ENCODE peak calls at places on chromosome 16, in seven cellular contexts. M is HCT116, L is lower lobe of right lung, S is heart right ventricle, O is body of pancreas, X is psoas muscle, Y is upper lobe of right lung. T is an unnamed sample. For H3K9me3, the result is how much of the 10 kb centered on the place peaks cover.

GRCh38 chr16:23564964-23565363 is 7.4 kb downstream of the UBFD1 start:
- ATAC-seq in M (no peak), L (no peak), S (peak), O (peak), X (peak), Y (no peak), T (no peak)

GRCh38 chr16:22070361-22071351 is 21.7 kb upstream of the VWA3A start:
- ATAC-seq in M (no peak), L (no peak), S (no peak), O (peak), X (no peak), Y (no peak), T (no peak)

GRCh38 chr16:81600275-81600674 is 155.7 kb downstream of the CMIP start:
- ATAC-seq in M (peak), L (peak), S (no peak), O (peak), X (no peak), Y (peak), T (no peak)

GRCh38 chr16:50996166-50996565 is 154.9 kb downstream of the SALL1 start:
- ATAC-seq in M (no peak), L (no peak), S (no peak), O (no peak), X (no peak), Y (no peak), T (no peak)

GRCh38 chr16:85049864-85050263 is 22.3 kb downstream of the KIAA0513 start:
- ATAC-seq in M (no peak), L (no peak), S (no peak), O (no peak), X (no peak), Y (no peak), T (no peak)

GRCh38 chr16:68636818-68637217 is 8.3 kb upstream of the CDH3 start:
- ATAC-seq in M (peak), L (no peak), S (no peak), O (no peak), X (no peak), Y (no peak), T (no peak)

GRCh38 chr16:49543315-49543946 is 169.8 kb downstream of the C16orf78 start:
- ATAC-seq in M (no peak), L (no peak), S (no peak), O (no peak), X (peak), Y (no peak), T (no peak)

GRCh38 chr16:11224894-11225676 is 30.9 kb downstream of the SOCS1 start:
- ATAC-seq in M (no peak), L (peak), S (peak), O (no peak), X (no peak), Y (peak), T (no peak)

GRCh38 chr16:2811703-2812471 is 5.2 kb upstream of the PRSS21 start:
- ATAC-seq in M (peak), L (no peak), S (no peak), O (no peak), X (no peak), Y (no peak), T (no peak)

GRCh38 chr16:35391328-35391727 is 1931.9 kb downstream of the TP53TG3F start:
- ATAC-seq in M (no peak), L (peak), S (no peak), O (no peak), X (no peak), Y (peak), T (no peak)

GRCh38 chr16:84277244-84277823 is 17.3 kb upstream of the WFDC1 start:
- ATAC-seq in M (peak), L (peak), S (no peak), O (peak), X (no peak), Y (peak), T (peak)

GRCh38 chr16:49556252-49557069 is 182.9 kb downstream of the C16orf78 start:
- ATAC-seq in M (peak), L (no peak), S (no peak), O (no peak), X (peak), Y (no peak), T (no peak)

GRCh38 chr16:83768976-83769375 is 38.8 kb upstream of the HSBP1 start:
- ATAC-seq in M (no peak), L (no peak), S (peak), O (no peak), X (no peak), Y (no peak), T (no peak)

GRCh38 chr16:82150569-82150968 is 19.5 kb downstream of the MPHOSPH6 start:
- ATAC-seq in M (no peak), L (no peak), S (no peak), O (no peak), X (no peak), Y (no peak), T (no peak)

GRCh38 chr16:74830646-74831045 is 56.0 kb upstream of the FA2H start:
- ATAC-seq in M (no peak), L (no peak), S (no peak), O (no peak), X (no peak), Y (no peak), T (no peak)

GRCh38 chr16:81513204-81514040 is 68.8 kb downstream of the CMIP start:
- ATAC-seq in M (peak), L (peak), S (peak), O (peak), X (peak), Y (peak), T (peak)

GRCh38 chr16:15526731-15527130 is 92.3 kb downstream of the BMERB1 start:
- ATAC-seq in M (no peak), L (no peak), S (no peak), O (no peak), X (no peak), Y (no peak), T (no peak)

GRCh38 chr16:6749714-6750113 is 582.9 kb upstream of the RBFOX1 start:
- ATAC-seq in M (no peak), L (no peak), S (no peak), O (no peak), X (no peak), Y (no peak), T (no peak)

GRCh38 chr16:85544668-85545067 is 68.5 kb upstream of the GSE1 start:
- ATAC-seq in M (no peak), L (no peak), S (no peak), O (no peak), X (no peak), Y (no peak), T (no peak)

GRCh38 chr16:27367463-27368357 is 34.3 kb upstream of the IL21R start:
- ATAC-seq in M (peak), L (peak), S (peak), O (peak), X (peak), Y (peak), T (peak)

GRCh38 chr16:57999366-57999970 is 1.0 kb downstream of the ZNF319 start:
- ATAC-seq in M (no peak), L (no peak), S (no peak), O (no peak), X (no peak), Y (no peak), T (no peak)

GRCh38 chr16:75931043-75931442 is 204.8 kb upstream of the CPHXL start:
- ATAC-seq in M (no peak), L (no peak), S (no peak), O (no peak), X (no peak), Y (no peak), T (no peak)

GRCh38 chr16:58506241-58507194 is 6.6 kb downstream of the NDRG4 start:
- ATAC-seq in M (no peak), L (no peak), S (no peak), O (no peak), X (no peak), Y (no peak), T (no peak)

GRCh38 chr16:23290189-23291062 is 11.7 kb upstream of the SCNN1B start:
- ATAC-seq in M (no peak), L (peak), S (no peak), O (no peak), X (no peak), Y (peak), T (no peak)

GRCh38 chr16:11743308-11744074 is 834 bp upstream of the TXNDC11 start:
- ATAC-seq in M (peak), L (peak), S (no peak), O (no peak), X (peak), Y (peak), T (peak)

GRCh38 chr16:52496051-52496876 is 50.7 kb downstream of the TOX3 start:
- ATAC-seq in M (no peak), L (no peak), S (no peak), O (peak), X (no peak), Y (no peak), T (no peak)

GRCh38 chr16:85190572-85190971 is 78.3 kb upstream of the CIBAR2 start:
- ATAC-seq in M (no peak), L (no peak), S (no peak), O (no peak), X (no peak), Y (no peak), T (no peak)

GRCh38 chr16:50924759-50925545 is 183.1 kb downstream of the CYLD start:
- ATAC-seq in M (no peak), L (no peak), S (no peak), O (no peak), X (no peak), Y (no peak), T (no peak)

GRCh38 chr16:82884320-82884898 is 257.6 kb downstream of the CDH13 start:
- ATAC-seq in M (no peak), L (no peak), S (no peak), O (no peak), X (no peak), Y (no peak), T (no peak)

GRCh38 chr16:72956124-72957064 is 91.5 kb downstream of the ZFHX3 start:
- ATAC-seq in M (no peak), L (no peak), S (no peak), O (no peak), X (no peak), Y (no peak), T (no peak)

GRCh38 chr16:28886945-28887344 is 8.7 kb downstream of the ATP2A1 start:
- ATAC-seq in M (no peak), L (no peak), S (no peak), O (no peak), X (no peak), Y (no peak), T (no peak)

GRCh38 chr16:22353933-22354541 is 20.4 kb downstream of the CDR2 start:
- ATAC-seq in M (peak), L (no peak), S (no peak), O (peak), X (no peak), Y (no peak), T (no peak)

GRCh38 chr16:27445502-27446175 is 43.7 kb downstream of the IL21R start:
- ATAC-seq in M (no peak), L (no peak), S (no peak), O (no peak), X (no peak), Y (no peak), T (no peak)

GRCh38 chr16:87515475-87516330 is 22.9 kb upstream of the ZCCHC14 start:
- ATAC-seq in M (no peak), L (no peak), S (no peak), O (no peak), X (no peak), Y (no peak), T (no peak)

GRCh38 chr16:4928227-4928626 is 8.7 kb downstream of the PPL start:
- ATAC-seq in M (no peak), L (no peak), S (no peak), O (no peak), X (no peak), Y (no peak), T (no peak)

GRCh38 chr16:13970708-13971422 is 50.9 kb downstream of the ERCC4 start:
- ATAC-seq in M (no peak), L (no peak), S (no peak), O (no peak), X (no peak), Y (no peak), T (no peak)

GRCh38 chr16:17131351-17131750 is 339.4 kb downstream of the XYLT1 start:
- ATAC-seq in M (no peak), L (no peak), S (no peak), O (no peak), X (no peak), Y (no peak), T (no peak)

GRCh38 chr16:87896924-87897562 is 27.7 kb upstream of the SLC7A5 start:
- ATAC-seq in M (no peak), L (no peak), S (no peak), O (no peak), X (no peak), Y (no peak), T (no peak)

GRCh38 chr16:16138034-16138635 is 85.2 kb downstream of the ABCC6 start:
- ATAC-seq in M (no peak), L (no peak), S (no peak), O (no peak), X (no peak), Y (no peak), T (no peak)

DNA sequence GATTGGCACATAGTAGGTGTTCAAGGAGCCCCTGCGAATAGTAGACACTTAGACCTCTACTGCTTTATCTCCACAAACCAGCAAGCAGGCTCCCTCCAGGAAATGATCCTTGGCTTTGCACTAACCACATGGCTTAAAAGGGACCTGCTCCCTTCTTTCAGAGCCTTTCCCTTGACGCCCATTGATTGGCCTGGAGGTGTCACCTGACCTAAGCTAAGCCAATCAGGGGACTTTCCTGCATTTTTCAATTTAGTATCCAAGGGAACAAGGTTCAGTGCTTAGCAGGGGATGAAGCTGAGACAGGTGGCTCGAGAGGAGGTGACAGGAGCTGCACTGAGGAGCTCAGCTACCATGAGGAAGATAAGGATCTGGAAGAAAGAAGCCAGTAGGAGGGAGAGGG is 52.8 kb downstream of the CLEC19A start:
- ATAC-seq in M (peak), L (no peak), S (no peak), O (no peak), X (no peak), Y (peak), T (no peak)
- TF ChIP-seq CTCF in M (no peak), L (no peak), S (no peak), O (no peak), X (no peak), Y (no peak), T (no peak)

GRCh38 chr16:62615526-62615925 is 579.3 kb upstream of the CDH8 start:
- ATAC-seq in M (no peak), L (no peak), S (no peak), O (no peak), X (no peak), Y (no peak), T (no peak)

GRCh38 chr16:62625291-62625690 is 589.1 kb upstream of the CDH8 start:
- ATAC-seq in M (no peak), L (no peak), S (no peak), O (no peak), X (no peak), Y (no peak), T (no peak)

DNA sequence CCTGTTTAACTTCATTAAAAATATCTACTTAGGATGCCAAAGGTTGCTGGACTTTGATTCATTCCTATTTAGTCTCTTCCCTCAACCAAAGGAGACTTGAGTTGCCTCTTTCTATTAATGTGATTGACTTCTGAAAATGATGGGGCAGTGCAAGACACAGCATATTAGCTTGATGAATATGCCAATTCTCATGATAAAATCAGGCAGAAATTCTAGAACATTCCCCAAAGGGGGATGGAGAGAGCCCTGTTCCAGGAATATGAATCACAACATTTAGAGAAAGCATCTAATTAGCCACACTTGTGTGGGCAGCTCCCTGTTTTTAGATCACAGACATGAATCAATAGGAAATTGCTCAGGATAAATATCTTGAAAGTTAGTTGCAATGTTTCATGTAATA is 584.0 kb upstream of the CDH8 start:
- ATAC-seq in M (no peak), L (no peak), S (no peak), O (no peak), X (no peak), Y (no peak), T (no peak)
- H3K9me3 ChIP-seq in M (under half), L (under half), S (under half), O (under half), X (under half), Y (under half), T (under half)

GRCh38 chr16:89442588-89442987 is 47.8 kb downstream of the ANKRD11 start:
- ATAC-seq in M (peak), L (peak), S (peak), O (no peak), X (peak), Y (peak), T (peak)
- H3K4me3 ChIP-seq in M (no peak), L (no peak), S (no peak), O (no peak), X (peak), Y (no peak), T (no peak)

GRCh38 chr16:66549284-66550131 is at the start of gene TK2:
- ATAC-seq in M (peak), L (peak), S (peak), O (peak), X (peak), Y (peak), T (peak)
- TF ChIP-seq CTCF in M (peak), L (peak), S (no peak), O (no peak), X (peak), Y (peak), T (peak)

DNA sequence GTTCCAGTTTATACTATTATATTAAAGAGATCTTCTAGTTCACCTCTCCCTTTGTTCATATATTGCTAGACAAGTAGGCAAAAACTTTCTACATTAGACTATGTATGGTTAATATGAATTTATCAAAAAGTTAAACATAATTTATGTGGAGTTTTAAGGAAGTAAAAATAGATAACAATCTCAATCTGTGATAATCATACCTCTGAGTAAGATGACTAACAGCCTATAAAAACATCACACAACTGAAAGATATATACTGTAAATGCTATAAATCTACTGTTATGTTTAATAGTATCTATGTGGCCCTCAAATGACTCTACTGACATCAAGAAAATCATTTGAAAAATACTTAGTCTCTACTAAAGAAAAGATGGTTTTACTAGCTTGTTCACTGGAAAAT is 37.1 kb downstream of the AP1G1 start:
- ATAC-seq in M (no peak), L (no peak), S (no peak), O (no peak), X (no peak), Y (no peak), T (no peak)
- H3K9me3 ChIP-seq in M (under half), L (under half), S (under half), O (under half), X (under half), Y (under half), T (under half)

DNA sequence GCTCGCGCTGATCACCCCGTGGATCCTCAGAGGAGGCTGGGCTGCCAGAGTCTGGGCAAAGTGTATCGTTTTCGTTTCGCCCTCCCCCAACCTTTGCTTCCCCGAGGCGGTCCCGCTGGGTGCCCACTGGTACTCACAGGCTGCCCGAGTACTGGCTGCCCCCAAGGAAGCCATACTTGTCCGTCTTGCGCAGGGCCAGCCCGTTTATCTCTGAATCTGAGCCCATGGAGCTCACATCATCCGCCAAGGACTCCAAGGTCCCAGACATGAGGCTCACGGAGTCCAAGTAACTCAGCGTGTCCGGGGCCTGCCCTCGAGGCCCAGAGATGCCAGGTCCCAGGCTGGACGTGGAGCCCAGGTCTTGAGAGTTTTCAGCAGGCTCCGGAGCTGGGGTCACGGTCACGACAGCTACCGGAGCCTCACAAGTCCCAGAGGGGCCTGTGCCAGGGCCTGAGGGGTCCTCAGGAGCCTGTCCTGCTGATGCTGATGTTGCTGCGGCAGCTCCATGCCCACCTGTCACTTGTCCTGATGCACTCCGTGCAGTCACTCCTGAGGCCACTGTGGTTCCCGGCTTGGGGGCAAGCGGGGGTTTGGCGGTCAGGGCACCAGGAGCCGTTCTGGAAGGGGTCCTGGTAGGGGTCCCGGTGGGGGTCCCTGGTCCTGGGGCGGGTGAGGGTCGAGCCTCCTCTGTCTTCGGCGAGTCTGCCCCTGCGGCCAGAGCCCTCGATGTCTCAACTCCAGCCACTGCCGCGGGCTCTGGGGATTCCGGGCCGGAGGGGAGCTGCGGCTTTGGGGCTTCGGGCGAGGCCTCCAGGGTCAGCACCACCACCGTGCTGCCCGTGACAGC is 980 bp downstream of the TBC1D10B start:
- ATAC-seq in M (no peak), L (no peak), S (no peak), O (no peak), X (no peak), Y (no peak), T (no peak)
- H3K4me3 ChIP-seq in M (peak), L (peak), S (peak), O (peak), X (peak), Y (peak), T (peak)

GRCh38 chr16:56851671-56852400 is 13.2 kb upstream of the SLC12A3 start:
- ATAC-seq in M (no peak), L (no peak), S (no peak), O (no peak), X (no peak), Y (no peak), T (no peak)
- TF ChIP-seq CTCF in M (peak), L (peak), S (no peak), O (no peak), X (no peak), Y (peak), T (no peak)

T was measured in gastroesophageal sphincter.